ENCODE peak calls at places on chromosomes 2 and 18, in five cellular contexts. N is body of pancreas, Q is spleen, G is OCI-LY7, W is upper lobe of left lung. A is an unnamed sample.

GRCh38 chr2:241965931-241966412 is 96.4 kb downstream of the RTP5 start:
- DNase-seq in N (peak), Q (peak), G (peak), W (no peak), A (peak)

GRCh38 chr2:205957452-205958154 is 128.4 kb downstream of the INO80D start:
- DNase-seq in N (no peak), Q (no peak), G (no peak), W (no peak), A (no peak)

GRCh38 chr2:195555971-195556370 is 101.1 kb upstream of the SLC39A10 start:
- DNase-seq in N (no peak), Q (no peak), G (no peak), W (no peak), A (no peak)

GRCh38 chr2:215979615-215980014 is 33.7 kb downstream of the MREG start:
- DNase-seq in N (no peak), Q (no peak), G (no peak), W (no peak), A (no peak)

GRCh38 chr2:127647242-127648190 is 1.6 kb downstream of the GPR17 start:
- DNase-seq in N (no peak), Q (peak), G (no peak), W (no peak), A (no peak)

GRCh38 chr2:47631840-47632398 is 151.0 kb upstream of the MSH6 start:
- DNase-seq in N (no peak), Q (no peak), G (no peak), W (peak), A (no peak)

GRCh38 chr2:127034056-127034455 is 72.9 kb downstream of the BIN1 start:
- DNase-seq in N (no peak), Q (no peak), G (no peak), W (no peak), A (no peak)

GRCh38 chr2:214169736-214170135 is 241.1 kb upstream of the VWC2L start:
- DNase-seq in N (no peak), Q (no peak), G (no peak), W (no peak), A (no peak)

GRCh38 chr2:150122871-150123588 is 364.4 kb downstream of the RND3 start:
- DNase-seq in N (no peak), Q (no peak), G (no peak), W (no peak), A (peak)

GRCh38 chr2:171316755-171317337 is 116.9 kb downstream of the METTL8 start:
- DNase-seq in N (no peak), Q (no peak), G (no peak), W (no peak), A (no peak)

GRCh38 chr2:186590538-186591441 is 934 bp downstream of the ITGAV start:
- DNase-seq in N (peak), Q (no peak), G (peak), W (no peak), A (no peak)

GRCh38 chr2:133680399-133681044 is 112.3 kb upstream of the NCKAP5 start:
- DNase-seq in N (no peak), Q (no peak), G (no peak), W (no peak), A (no peak)
- TF ChIP-seq CTCF in N (no peak), Q (no peak), G (no peak), W (no peak), A (no peak)

DNA sequence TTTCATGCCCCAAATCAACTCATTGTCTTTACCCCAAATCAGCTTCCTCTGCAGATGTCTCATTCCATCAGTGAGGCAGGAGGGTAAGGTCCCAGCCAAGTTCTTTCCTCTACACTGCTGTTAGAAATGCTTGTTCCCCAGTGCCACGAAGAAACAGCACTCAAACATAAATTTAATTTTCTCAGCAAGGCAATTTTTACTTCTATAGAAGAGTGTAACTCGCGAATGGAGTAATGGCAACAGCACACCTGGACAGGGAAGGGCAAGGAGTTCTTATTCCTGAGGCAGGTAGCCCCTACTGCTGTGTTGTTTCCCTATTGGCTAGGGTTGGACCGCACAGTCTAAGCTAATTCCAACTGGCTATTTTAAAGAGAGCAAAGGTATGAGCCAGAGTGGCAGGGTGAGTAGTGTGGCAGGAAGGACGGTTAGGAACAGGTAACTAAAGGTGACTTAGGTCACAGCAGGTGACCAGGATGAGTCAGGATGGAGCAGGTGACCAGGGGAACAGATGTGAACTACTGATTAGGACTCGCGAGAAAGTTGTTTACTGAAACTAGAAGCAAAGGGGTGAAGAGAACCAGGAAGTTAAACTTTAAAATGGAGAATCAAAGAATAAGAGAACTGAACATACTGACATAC is 12.0 kb upstream of the CEP68 start:
- DNase-seq in N (no peak), Q (no peak), G (no peak), W (no peak), A (no peak)
- H3K4me3 ChIP-seq in N (no peak), Q (no peak), G (no peak), W (no peak), A (no peak)

GRCh38 chr18:61738488-61738887 is 154.3 kb downstream of the RNF152 start:
- DNase-seq in N (no peak), Q (no peak), G (no peak), W (no peak), A (no peak)

GRCh38 chr18:61735564-61736102 is 157.2 kb downstream of the RNF152 start:
- DNase-seq in N (peak), Q (no peak), G (no peak), W (no peak), A (no peak)

GRCh38 chr18:61741881-61742280 is 150.9 kb downstream of the RNF152 start:
- DNase-seq in N (no peak), Q (no peak), G (no peak), W (no peak), A (no peak)

GRCh38 chr18:61736168-61736567 is 156.6 kb downstream of the RNF152 start:
- DNase-seq in N (no peak), Q (no peak), G (no peak), W (no peak), A (no peak)

GRCh38 chr18:61738042-61738441 is 154.8 kb downstream of the RNF152 start:
- DNase-seq in N (no peak), Q (no peak), G (no peak), W (no peak), A (no peak)
- TF ChIP-seq CTCF in N (no peak), Q (no peak), G (no peak), W (no peak), A (no peak)

GRCh38 chr2:225090746-225091145 is 48.5 kb upstream of the DOCK10 start:
- DNase-seq in N (no peak), Q (no peak), G (no peak), W (no peak), A (no peak)
- H3K4me3 ChIP-seq in N (no peak), Q (no peak), G (no peak), W (no peak), A (no peak)

GRCh38 chr2:129014432-129014831 is 695.8 kb upstream of the HS6ST1 start:
- DNase-seq in N (no peak), Q (no peak), G (no peak), W (no peak), A (no peak)

GRCh38 chr2:129010262-129010661 is 691.6 kb upstream of the HS6ST1 start:
- DNase-seq in N (no peak), Q (no peak), G (no peak), W (no peak), A (no peak)

GRCh38 chr2:129008881-129009554 is 690.4 kb upstream of the HS6ST1 start:
- DNase-seq in N (no peak), Q (no peak), G (no peak), W (peak), A (no peak)

GRCh38 chr2:129009555-129010146 is 691.0 kb upstream of the HS6ST1 start:
- DNase-seq in N (no peak), Q (no peak), G (no peak), W (peak), A (no peak)

DNA sequence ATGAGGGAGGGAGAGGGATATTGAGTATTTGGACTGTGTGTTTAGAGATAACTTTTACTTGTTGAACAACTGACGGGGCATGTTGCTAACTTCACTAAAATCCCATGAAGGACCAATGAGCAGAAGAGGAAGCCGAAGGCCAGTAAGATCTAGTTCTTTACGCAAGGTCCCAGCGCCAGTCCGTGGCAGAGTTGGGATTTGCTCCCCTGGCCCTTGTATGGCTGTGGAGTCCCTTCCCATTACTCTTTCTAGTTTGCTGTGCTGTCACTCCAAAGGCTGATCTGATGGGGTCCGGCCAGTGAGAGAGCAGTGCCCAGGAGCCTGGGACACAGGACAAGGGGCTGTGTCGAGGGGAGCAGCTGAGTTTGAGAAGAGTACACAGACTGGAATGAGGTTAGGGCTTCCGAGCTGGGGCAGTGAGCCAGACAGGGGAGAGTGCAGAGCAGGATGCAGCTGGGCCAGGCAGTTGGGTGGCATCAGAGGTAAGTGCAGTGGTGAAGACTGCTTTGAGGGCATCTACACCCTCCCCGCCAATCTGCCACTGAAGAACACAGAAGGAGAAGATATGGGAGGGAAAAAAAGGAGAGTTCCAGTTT is 692.9 kb upstream of the HS6ST1 start:
- DNase-seq in N (no peak), Q (no peak), G (no peak), W (no peak), A (no peak)
- TF ChIP-seq CTCF in N (peak), Q (no peak), G (no peak), W (no peak), A (no peak)

GRCh38 chr18:48544116-48544515 is 5.3 kb downstream of the CTIF start:
- DNase-seq in N (no peak), Q (no peak), G (no peak), W (no peak), A (no peak)

GRCh38 chr18:48542513-48543181 is 3.8 kb downstream of the CTIF start:
- DNase-seq in N (peak), Q (no peak), G (no peak), W (no peak), A (no peak)

GRCh38 chr18:48544661-48545415 is 6.0 kb downstream of the CTIF start:
- DNase-seq in N (no peak), Q (no peak), G (no peak), W (no peak), A (no peak)

GRCh38 chr18:48541747-48542108 is 2.9 kb downstream of the CTIF start:
- DNase-seq in N (no peak), Q (no peak), G (no peak), W (no peak), A (no peak)

GRCh38 chr18:48543228-48543627 is 4.4 kb downstream of the CTIF start:
- DNase-seq in N (peak), Q (no peak), G (no peak), W (no peak), A (no peak)
- H3K4me3 ChIP-seq in N (no peak), Q (no peak), G (no peak), W (no peak), A (no peak)

DNA sequence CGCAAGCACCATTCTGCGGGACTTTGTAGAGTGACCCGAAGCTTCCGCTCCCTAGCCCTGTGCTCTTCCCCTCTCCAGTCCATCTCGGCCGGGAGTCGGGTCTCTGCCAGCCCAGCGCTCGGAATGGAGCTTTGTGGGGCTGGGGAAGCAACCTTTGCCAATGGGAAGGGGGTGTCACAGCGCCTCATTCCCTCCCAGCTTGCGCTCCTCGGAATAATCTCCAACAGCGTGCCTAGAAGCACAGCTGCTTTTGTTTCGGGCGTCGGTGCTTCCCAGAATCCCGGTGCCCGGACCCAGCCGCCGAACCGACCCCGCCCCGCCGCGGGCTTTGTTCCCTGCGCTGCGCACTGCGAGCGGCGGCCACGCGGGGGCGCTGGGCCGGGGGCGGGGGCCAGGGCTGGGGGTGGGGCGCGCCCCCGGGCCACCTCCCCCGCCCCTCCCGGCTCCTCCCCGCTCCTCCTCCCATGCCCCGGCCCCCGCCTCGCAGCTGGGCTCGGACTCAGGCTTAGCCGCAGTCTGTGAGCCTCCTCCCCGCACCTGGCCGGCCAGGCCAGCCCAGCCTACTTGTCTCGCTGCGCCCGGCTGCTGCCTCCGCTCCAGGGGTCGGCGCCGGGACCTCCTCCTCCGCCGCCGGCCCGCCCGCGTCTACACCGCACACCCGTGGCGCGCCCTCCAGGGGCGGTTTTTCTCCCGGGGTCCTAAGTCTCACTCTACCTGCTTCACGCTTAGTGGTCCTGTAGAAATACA is 77.7 kb upstream of the SMAD2 start:
- DNase-seq in N (peak), Q (peak), G (no peak), W (peak), A (no peak)
- TF ChIP-seq CTCF in N (peak), Q (peak), G (no peak), W (peak), A (peak)

GRCh38 chr2:9627310-9627709 is 3.5 kb downstream of the YWHAQ start:
- DNase-seq in N (no peak), Q (no peak), G (no peak), W (no peak), A (no peak)
- H3K4me3 ChIP-seq in N (no peak), Q (no peak), G (peak), W (no peak), A (no peak)

GRCh38 chr2:233871432-233871831 is 3.2 kb upstream of the MSL3B start:
- DNase-seq in N (no peak), Q (no peak), G (no peak), W (no peak), A (no peak)

GRCh38 chr2:233866479-233866878 is 1.7 kb downstream of the MSL3B start:
- DNase-seq in N (no peak), Q (no peak), G (no peak), W (peak), A (no peak)

GRCh38 chr2:233862261-233862768 is 5.9 kb downstream of the MSL3B start:
- DNase-seq in N (no peak), Q (no peak), G (no peak), W (no peak), A (no peak)

GRCh38 chr2:233867993-233868532 is at the start of gene MSL3B:
- DNase-seq in N (peak), Q (peak), G (no peak), W (peak), A (no peak)

DNA sequence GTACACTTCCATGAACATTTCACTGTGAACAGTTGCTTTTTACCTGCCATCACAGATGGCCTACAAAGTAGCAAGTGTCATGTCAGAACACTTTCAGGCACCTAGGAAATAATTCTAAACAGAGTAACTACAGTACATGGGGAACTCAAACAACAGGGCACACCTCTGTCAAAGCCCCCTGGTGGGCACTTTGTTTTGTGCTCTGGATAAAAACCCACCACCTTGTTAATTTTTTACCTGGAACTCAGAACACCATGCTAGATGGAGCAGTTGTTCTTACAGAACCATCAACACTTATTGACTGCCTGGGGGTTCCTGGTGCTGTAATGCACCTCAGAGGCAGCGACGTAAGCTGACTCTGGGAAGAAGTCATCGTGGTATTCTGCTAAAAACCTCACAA is 2.3 kb downstream of the MSL3B start:
- DNase-seq in N (no peak), Q (no peak), G (peak), W (no peak), A (no peak)
- TF ChIP-seq CTCF in N (no peak), Q (no peak), G (peak), W (no peak), A (no peak)

A was measured in BJ.